ENCODE peak calls at places on chromosomes 11 and 22, in eight cellular contexts. One of them, this sample, is unnamed.

GRCh38 chr22:38881464-38881871 is 9.5 kb upstream of the CBX6 start:
- ATAC-seq in CD8-positive, alpha-beta T cell: no peak
- ATAC-seq in activated CD8-positive, alpha-beta memory T cell treated with anti-CD3 and anti-CD28 coated beads, Interleukin-2, amount 10 ng/mL, durations not matched to agents 7 days and 5 days: no peak
- ATAC-seq in B cell: no peak
- ATAC-seq in gastroesophageal sphincter: peak
- ATAC-seq in Right ventricle myocardium superior: peak
- ATAC-seq in left lung: peak
- ATAC-seq in lower lobe of right lung: peak
- ATAC-seq in this sample: no peak

GRCh38 chr11:125452125-125452470 is 44.0 kb downstream of the FEZ1 start:
- ATAC-seq in CD8-positive, alpha-beta T cell: no peak
- ATAC-seq in B cell: no peak
- ATAC-seq in left lung: no peak
- ATAC-seq in activated CD8-positive, alpha-beta memory T cell treated with anti-CD3 and anti-CD28 coated beads, Interleukin-2, amount 10 ng/mL, durations not matched to agents 7 days and 5 days: no peak
- ATAC-seq in Right ventricle myocardium superior: peak
- ATAC-seq in lower lobe of right lung: no peak
- ATAC-seq in gastroesophageal sphincter: no peak
- ATAC-seq in this sample: no peak

GRCh38 chr11:34840736-34841386 is 75.3 kb downstream of the APIP start:
- ATAC-seq in lower lobe of right lung: peak
- ATAC-seq in left lung: peak
- ATAC-seq in activated CD8-positive, alpha-beta memory T cell treated with anti-CD3 and anti-CD28 coated beads, Interleukin-2, amount 10 ng/mL, durations not matched to agents 7 days and 5 days: no peak
- ATAC-seq in Right ventricle myocardium superior: peak
- ATAC-seq in CD8-positive, alpha-beta T cell: no peak
- ATAC-seq in gastroesophageal sphincter: no peak
- ATAC-seq in B cell: peak
- ATAC-seq in this sample: peak

GRCh38 chr11:80096736-80097135 is 655.9 kb upstream of the TENM4 start:
- ATAC-seq in gastroesophageal sphincter: no peak
- ATAC-seq in lower lobe of right lung: no peak
- ATAC-seq in left lung: no peak
- ATAC-seq in B cell: no peak
- ATAC-seq in Right ventricle myocardium superior: no peak
- ATAC-seq in activated CD8-positive, alpha-beta memory T cell treated with anti-CD3 and anti-CD28 coated beads, Interleukin-2, amount 10 ng/mL, durations not matched to agents 7 days and 5 days: no peak
- ATAC-seq in CD8-positive, alpha-beta T cell: no peak
- ATAC-seq in this sample: no peak

GRCh38 chr11:36510567-36511020 is 522 bp upstream of the TRAF6 start:
- ATAC-seq in gastroesophageal sphincter: no peak
- ATAC-seq in B cell: no peak
- ATAC-seq in CD8-positive, alpha-beta T cell: no peak
- ATAC-seq in left lung: peak
- ATAC-seq in Right ventricle myocardium superior: peak
- ATAC-seq in activated CD8-positive, alpha-beta memory T cell treated with anti-CD3 and anti-CD28 coated beads, Interleukin-2, amount 10 ng/mL, durations not matched to agents 7 days and 5 days: peak
- ATAC-seq in lower lobe of right lung: peak
- ATAC-seq in this sample: peak

GRCh38 chr22:38311331-38311635 is 6.0 kb downstream of the CSNK1E start:
- ATAC-seq in CD8-positive, alpha-beta T cell: no peak
- ATAC-seq in B cell: peak
- ATAC-seq in left lung: no peak
- ATAC-seq in gastroesophageal sphincter: no peak
- ATAC-seq in activated CD8-positive, alpha-beta memory T cell treated with anti-CD3 and anti-CD28 coated beads, Interleukin-2, amount 10 ng/mL, durations not matched to agents 7 days and 5 days: no peak
- ATAC-seq in Right ventricle myocardium superior: no peak
- ATAC-seq in lower lobe of right lung: no peak
- ATAC-seq in this sample: peak

GRCh38 chr22:48893288-48894063 is 934.2 kb downstream of the BRD1 start:
- ATAC-seq in B cell: no peak
- ATAC-seq in activated CD8-positive, alpha-beta memory T cell treated with anti-CD3 and anti-CD28 coated beads, Interleukin-2, amount 10 ng/mL, durations not matched to agents 7 days and 5 days: no peak
- ATAC-seq in lower lobe of right lung: no peak
- ATAC-seq in Right ventricle myocardium superior: no peak
- ATAC-seq in gastroesophageal sphincter: no peak
- ATAC-seq in CD8-positive, alpha-beta T cell: no peak
- ATAC-seq in left lung: no peak
- ATAC-seq in this sample: no peak

GRCh38 chr11:9853929-9854557 is 190.2 kb downstream of the SWAP70 start:
- ATAC-seq in activated CD8-positive, alpha-beta memory T cell treated with anti-CD3 and anti-CD28 coated beads, Interleukin-2, amount 10 ng/mL, durations not matched to agents 7 days and 5 days: no peak
- ATAC-seq in gastroesophageal sphincter: no peak
- ATAC-seq in CD8-positive, alpha-beta T cell: no peak
- ATAC-seq in B cell: no peak
- ATAC-seq in lower lobe of right lung: no peak
- ATAC-seq in left lung: peak
- ATAC-seq in Right ventricle myocardium superior: peak
- ATAC-seq in this sample: no peak

GRCh38 chr11:16801288-16801980 is 63.0 kb downstream of the C11orf58 start:
- ATAC-seq in lower lobe of right lung: peak
- ATAC-seq in CD8-positive, alpha-beta T cell: no peak
- ATAC-seq in activated CD8-positive, alpha-beta memory T cell treated with anti-CD3 and anti-CD28 coated beads, Interleukin-2, amount 10 ng/mL, durations not matched to agents 7 days and 5 days: no peak
- ATAC-seq in left lung: no peak
- ATAC-seq in B cell: no peak
- ATAC-seq in gastroesophageal sphincter: no peak
- ATAC-seq in Right ventricle myocardium superior: peak
- ATAC-seq in this sample: no peak

GRCh38 chr11:92820860-92821259 is 148.6 kb upstream of the MTNR1B start:
- ATAC-seq in B cell: no peak
- ATAC-seq in activated CD8-positive, alpha-beta memory T cell treated with anti-CD3 and anti-CD28 coated beads, Interleukin-2, amount 10 ng/mL, durations not matched to agents 7 days and 5 days: no peak
- ATAC-seq in left lung: no peak
- ATAC-seq in CD8-positive, alpha-beta T cell: no peak
- ATAC-seq in Right ventricle myocardium superior: no peak
- ATAC-seq in gastroesophageal sphincter: no peak
- ATAC-seq in lower lobe of right lung: no peak
- ATAC-seq in this sample: no peak

GRCh38 chr22:50150161-50151129 is 20.1 kb upstream of the PANX2 start:
- ATAC-seq in CD8-positive, alpha-beta T cell: no peak
- ATAC-seq in lower lobe of right lung: no peak
- ATAC-seq in activated CD8-positive, alpha-beta memory T cell treated with anti-CD3 and anti-CD28 coated beads, Interleukin-2, amount 10 ng/mL, durations not matched to agents 7 days and 5 days: no peak
- ATAC-seq in B cell: no peak
- ATAC-seq in gastroesophageal sphincter: no peak
- ATAC-seq in Right ventricle myocardium superior: no peak
- ATAC-seq in left lung: no peak
- ATAC-seq in this sample: no peak

GRCh38 chr11:66728760-66729385 is at the start of gene SPTBN2:
- ATAC-seq in gastroesophageal sphincter: no peak
- ATAC-seq in lower lobe of right lung: peak
- ATAC-seq in activated CD8-positive, alpha-beta memory T cell treated with anti-CD3 and anti-CD28 coated beads, Interleukin-2, amount 10 ng/mL, durations not matched to agents 7 days and 5 days: no peak
- ATAC-seq in CD8-positive, alpha-beta T cell: no peak
- ATAC-seq in Right ventricle myocardium superior: no peak
- ATAC-seq in B cell: no peak
- ATAC-seq in left lung: no peak
- ATAC-seq in this sample: no peak

GRCh38 chr11:48154162-48154561 is 62.4 kb upstream of the OR4B1 start:
- ATAC-seq in CD8-positive, alpha-beta T cell: no peak
- ATAC-seq in B cell: no peak
- ATAC-seq in left lung: no peak
- ATAC-seq in gastroesophageal sphincter: no peak
- ATAC-seq in lower lobe of right lung: no peak
- ATAC-seq in Right ventricle myocardium superior: no peak
- ATAC-seq in activated CD8-positive, alpha-beta memory T cell treated with anti-CD3 and anti-CD28 coated beads, Interleukin-2, amount 10 ng/mL, durations not matched to agents 7 days and 5 days: no peak
- ATAC-seq in this sample: peak

GRCh38 chr22:30615543-30615954 is 8.6 kb downstream of the TCN2 start:
- ATAC-seq in gastroesophageal sphincter: peak
- ATAC-seq in lower lobe of right lung: peak
- ATAC-seq in B cell: no peak
- ATAC-seq in left lung: peak
- ATAC-seq in Right ventricle myocardium superior: peak
- ATAC-seq in CD8-positive, alpha-beta T cell: no peak
- ATAC-seq in activated CD8-positive, alpha-beta memory T cell treated with anti-CD3 and anti-CD28 coated beads, Interleukin-2, amount 10 ng/mL, durations not matched to agents 7 days and 5 days: no peak
- ATAC-seq in this sample: no peak

GRCh38 chr11:78773077-78773476 is 198.4 kb upstream of the NARS2 start:
- ATAC-seq in gastroesophageal sphincter: no peak
- ATAC-seq in lower lobe of right lung: peak
- ATAC-seq in Right ventricle myocardium superior: no peak
- ATAC-seq in B cell: no peak
- ATAC-seq in activated CD8-positive, alpha-beta memory T cell treated with anti-CD3 and anti-CD28 coated beads, Interleukin-2, amount 10 ng/mL, durations not matched to agents 7 days and 5 days: no peak
- ATAC-seq in CD8-positive, alpha-beta T cell: no peak
- ATAC-seq in left lung: peak
- ATAC-seq in this sample: no peak

GRCh38 chr11:73461844-73462435 is 85.7 kb downstream of the RELT start:
- ATAC-seq in Right ventricle myocardium superior: no peak
- ATAC-seq in gastroesophageal sphincter: no peak
- ATAC-seq in CD8-positive, alpha-beta T cell: no peak
- ATAC-seq in B cell: no peak
- ATAC-seq in activated CD8-positive, alpha-beta memory T cell treated with anti-CD3 and anti-CD28 coated beads, Interleukin-2, amount 10 ng/mL, durations not matched to agents 7 days and 5 days: no peak
- ATAC-seq in left lung: peak
- ATAC-seq in lower lobe of right lung: peak
- ATAC-seq in this sample: no peak

GRCh38 chr22:36737776-36738175 is 34.2 kb upstream of the CACNG2 start:
- ATAC-seq in lower lobe of right lung: peak
- ATAC-seq in Right ventricle myocardium superior: peak
- ATAC-seq in B cell: no peak
- ATAC-seq in CD8-positive, alpha-beta T cell: no peak
- ATAC-seq in gastroesophageal sphincter: peak
- ATAC-seq in left lung: peak
- ATAC-seq in activated CD8-positive, alpha-beta memory T cell treated with anti-CD3 and anti-CD28 coated beads, Interleukin-2, amount 10 ng/mL, durations not matched to agents 7 days and 5 days: no peak
- ATAC-seq in this sample: no peak

GRCh38 chr22:49645791-49646550 is 181.7 kb downstream of the BRD1 start:
- ATAC-seq in lower lobe of right lung: no peak
- ATAC-seq in gastroesophageal sphincter: no peak
- ATAC-seq in Right ventricle myocardium superior: no peak
- ATAC-seq in B cell: no peak
- ATAC-seq in left lung: no peak
- ATAC-seq in CD8-positive, alpha-beta T cell: no peak
- ATAC-seq in activated CD8-positive, alpha-beta memory T cell treated with anti-CD3 and anti-CD28 coated beads, Interleukin-2, amount 10 ng/mL, durations not matched to agents 7 days and 5 days: no peak
- ATAC-seq in this sample: no peak

GRCh38 chr11:47329431-47329993 is 23.0 kb downstream of the MYBPC3 start:
- ATAC-seq in CD8-positive, alpha-beta T cell: no peak
- ATAC-seq in activated CD8-positive, alpha-beta memory T cell treated with anti-CD3 and anti-CD28 coated beads, Interleukin-2, amount 10 ng/mL, durations not matched to agents 7 days and 5 days: no peak
- ATAC-seq in left lung: no peak
- ATAC-seq in lower lobe of right lung: no peak
- ATAC-seq in Right ventricle myocardium superior: peak
- ATAC-seq in B cell: no peak
- ATAC-seq in gastroesophageal sphincter: no peak
- ATAC-seq in this sample: no peak

GRCh38 chr11:67439321-67440228 is 2.1 kb upstream of the PTPRCAP start:
- ATAC-seq in gastroesophageal sphincter: no peak
- ATAC-seq in lower lobe of right lung: no peak
- ATAC-seq in activated CD8-positive, alpha-beta memory T cell treated with anti-CD3 and anti-CD28 coated beads, Interleukin-2, amount 10 ng/mL, durations not matched to agents 7 days and 5 days: no peak
- ATAC-seq in B cell: no peak
- ATAC-seq in left lung: peak
- ATAC-seq in CD8-positive, alpha-beta T cell: no peak
- ATAC-seq in Right ventricle myocardium superior: no peak
- ATAC-seq in this sample: peak

GRCh38 chr11:122709042-122709760 is 53.7 kb downstream of the UBASH3B start:
- ATAC-seq in B cell: no peak
- ATAC-seq in CD8-positive, alpha-beta T cell: no peak
- ATAC-seq in Right ventricle myocardium superior: no peak
- ATAC-seq in left lung: peak
- ATAC-seq in lower lobe of right lung: no peak
- ATAC-seq in activated CD8-positive, alpha-beta memory T cell treated with anti-CD3 and anti-CD28 coated beads, Interleukin-2, amount 10 ng/mL, durations not matched to agents 7 days and 5 days: no peak
- ATAC-seq in gastroesophageal sphincter: no peak
- ATAC-seq in this sample: no peak

GRCh38 chr11:114775849-114776621 is 97.7 kb downstream of the NXPE2 start:
- ATAC-seq in gastroesophageal sphincter: peak
- ATAC-seq in left lung: no peak
- ATAC-seq in Right ventricle myocardium superior: peak
- ATAC-seq in CD8-positive, alpha-beta T cell: no peak
- ATAC-seq in B cell: no peak
- ATAC-seq in lower lobe of right lung: no peak
- ATAC-seq in activated CD8-positive, alpha-beta memory T cell treated with anti-CD3 and anti-CD28 coated beads, Interleukin-2, amount 10 ng/mL, durations not matched to agents 7 days and 5 days: no peak
- ATAC-seq in this sample: no peak

GRCh38 chr11:94297967-94298576 is 6.3 kb upstream of the IZUMO1R start:
- ATAC-seq in lower lobe of right lung: no peak
- ATAC-seq in left lung: peak
- ATAC-seq in B cell: no peak
- ATAC-seq in CD8-positive, alpha-beta T cell: no peak
- ATAC-seq in activated CD8-positive, alpha-beta memory T cell treated with anti-CD3 and anti-CD28 coated beads, Interleukin-2, amount 10 ng/mL, durations not matched to agents 7 days and 5 days: no peak
- ATAC-seq in gastroesophageal sphincter: no peak
- ATAC-seq in Right ventricle myocardium superior: no peak
- ATAC-seq in this sample: no peak

GRCh38 chr22:20107471-20107901 is 8.4 kb upstream of the RANBP1 start:
- ATAC-seq in B cell: no peak
- ATAC-seq in lower lobe of right lung: no peak
- ATAC-seq in left lung: no peak
- ATAC-seq in Right ventricle myocardium superior: no peak
- ATAC-seq in activated CD8-positive, alpha-beta memory T cell treated with anti-CD3 and anti-CD28 coated beads, Interleukin-2, amount 10 ng/mL, durations not matched to agents 7 days and 5 days: no peak
- ATAC-seq in CD8-positive, alpha-beta T cell: no peak
- ATAC-seq in gastroesophageal sphincter: no peak
- ATAC-seq in this sample: no peak

GRCh38 chr11:13386567-13386966 is 76.5 kb downstream of the BTBD10 start:
- ATAC-seq in gastroesophageal sphincter: no peak
- ATAC-seq in activated CD8-positive, alpha-beta memory T cell treated with anti-CD3 and anti-CD28 coated beads, Interleukin-2, amount 10 ng/mL, durations not matched to agents 7 days and 5 days: no peak
- ATAC-seq in left lung: no peak
- ATAC-seq in B cell: no peak
- ATAC-seq in lower lobe of right lung: no peak
- ATAC-seq in CD8-positive, alpha-beta T cell: no peak
- ATAC-seq in Right ventricle myocardium superior: no peak
- ATAC-seq in this sample: no peak

GRCh38 chr11:66288138-66288865 is 641 bp downstream of the YIF1A start:
- ATAC-seq in activated CD8-positive, alpha-beta memory T cell treated with anti-CD3 and anti-CD28 coated beads, Interleukin-2, amount 10 ng/mL, durations not matched to agents 7 days and 5 days: no peak
- ATAC-seq in lower lobe of right lung: no peak
- ATAC-seq in Right ventricle myocardium superior: no peak
- ATAC-seq in B cell: no peak
- ATAC-seq in CD8-positive, alpha-beta T cell: no peak
- ATAC-seq in left lung: peak
- ATAC-seq in gastroesophageal sphincter: no peak
- ATAC-seq in this sample: no peak

GRCh38 chr22:29369460-29369859 is 18.9 kb downstream of the AP1B1 start:
- ATAC-seq in lower lobe of right lung: peak
- ATAC-seq in Right ventricle myocardium superior: peak
- ATAC-seq in gastroesophageal sphincter: peak
- ATAC-seq in left lung: peak
- ATAC-seq in CD8-positive, alpha-beta T cell: no peak
- ATAC-seq in activated CD8-positive, alpha-beta memory T cell treated with anti-CD3 and anti-CD28 coated beads, Interleukin-2, amount 10 ng/mL, durations not matched to agents 7 days and 5 days: no peak
- ATAC-seq in B cell: no peak
- ATAC-seq in this sample: no peak

GRCh38 chr22:19795617-19796008 is 35.0 kb downstream of the TBX1 start:
- ATAC-seq in activated CD8-positive, alpha-beta memory T cell treated with anti-CD3 and anti-CD28 coated beads, Interleukin-2, amount 10 ng/mL, durations not matched to agents 7 days and 5 days: no peak
- ATAC-seq in gastroesophageal sphincter: no peak
- ATAC-seq in lower lobe of right lung: no peak
- ATAC-seq in left lung: no peak
- ATAC-seq in B cell: no peak
- ATAC-seq in Right ventricle myocardium superior: no peak
- ATAC-seq in CD8-positive, alpha-beta T cell: no peak
- ATAC-seq in this sample: no peak

GRCh38 chr11:2844996-2845395 is 40.6 kb downstream of the CDKN1C start:
- ATAC-seq in CD8-positive, alpha-beta T cell: no peak
- ATAC-seq in lower lobe of right lung: no peak
- ATAC-seq in gastroesophageal sphincter: no peak
- ATAC-seq in Right ventricle myocardium superior: no peak
- ATAC-seq in left lung: no peak
- ATAC-seq in activated CD8-positive, alpha-beta memory T cell treated with anti-CD3 and anti-CD28 coated beads, Interleukin-2, amount 10 ng/mL, durations not matched to agents 7 days and 5 days: no peak
- ATAC-seq in B cell: no peak
- ATAC-seq in this sample: no peak

GRCh38 chr11:77559686-77560425 is 29.9 kb upstream of the AQP11 start:
- ATAC-seq in B cell: no peak
- ATAC-seq in Right ventricle myocardium superior: no peak
- ATAC-seq in gastroesophageal sphincter: no peak
- ATAC-seq in left lung: no peak
- ATAC-seq in lower lobe of right lung: no peak
- ATAC-seq in activated CD8-positive, alpha-beta memory T cell treated with anti-CD3 and anti-CD28 coated beads, Interleukin-2, amount 10 ng/mL, durations not matched to agents 7 days and 5 days: no peak
- ATAC-seq in CD8-positive, alpha-beta T cell: no peak
- ATAC-seq in this sample: peak

GRCh38 chr22:42693763-42694683 is 26.6 kb downstream of the A4GALT start:
- ATAC-seq in B cell: no peak
- ATAC-seq in Right ventricle myocardium superior: no peak
- ATAC-seq in activated CD8-positive, alpha-beta memory T cell treated with anti-CD3 and anti-CD28 coated beads, Interleukin-2, amount 10 ng/mL, durations not matched to agents 7 days and 5 days: no peak
- ATAC-seq in lower lobe of right lung: no peak
- ATAC-seq in left lung: no peak
- ATAC-seq in CD8-positive, alpha-beta T cell: no peak
- ATAC-seq in gastroesophageal sphincter: no peak
- ATAC-seq in this sample: no peak

GRCh38 chr11:33617672-33618362 is 82.8 kb downstream of the C11orf91 start:
- ATAC-seq in Right ventricle myocardium superior: no peak
- ATAC-seq in gastroesophageal sphincter: no peak
- ATAC-seq in lower lobe of right lung: no peak
- ATAC-seq in activated CD8-positive, alpha-beta memory T cell treated with anti-CD3 and anti-CD28 coated beads, Interleukin-2, amount 10 ng/mL, durations not matched to agents 7 days and 5 days: no peak
- ATAC-seq in CD8-positive, alpha-beta T cell: no peak
- ATAC-seq in left lung: no peak
- ATAC-seq in B cell: no peak
- ATAC-seq in this sample: no peak

GRCh38 chr11:35207471-35208403 is 68.8 kb downstream of the CD44 start:
- ATAC-seq in lower lobe of right lung: no peak
- ATAC-seq in activated CD8-positive, alpha-beta memory T cell treated with anti-CD3 and anti-CD28 coated beads, Interleukin-2, amount 10 ng/mL, durations not matched to agents 7 days and 5 days: no peak
- ATAC-seq in Right ventricle myocardium superior: no peak
- ATAC-seq in left lung: no peak
- ATAC-seq in B cell: no peak
- ATAC-seq in CD8-positive, alpha-beta T cell: no peak
- ATAC-seq in gastroesophageal sphincter: no peak
- ATAC-seq in this sample: no peak

GRCh38 chr22:49867303-49868250 is 13.9 kb downstream of the ZBED4 start:
- ATAC-seq in B cell: no peak
- ATAC-seq in CD8-positive, alpha-beta T cell: peak
- ATAC-seq in lower lobe of right lung: peak
- ATAC-seq in activated CD8-positive, alpha-beta memory T cell treated with anti-CD3 and anti-CD28 coated beads, Interleukin-2, amount 10 ng/mL, durations not matched to agents 7 days and 5 days: peak
- ATAC-seq in left lung: no peak
- ATAC-seq in Right ventricle myocardium superior: no peak
- ATAC-seq in gastroesophageal sphincter: peak
- ATAC-seq in this sample: peak